ENCODE peak calls at places on chromosomes 16 and 17, in ten cellular contexts. N is GM23248, I is body of pancreas, U is SJSA1, V is mammary epithelial cell, Q is psoas muscle, K is cardiac muscle cell, E is IMR-90, A is ovary, C is heart left ventricle. R is an unnamed sample.
A peak's percentile ranks its signal among the peaks of the same experiment; 100 is the strongest.

GRCh38 chr16:48608871-48609452 is 1.0 kb downstream of the N4BP1 start:
- DNase-seq in A (no peak), V (no peak), E (no peak), C (no peak), U (no peak), K (no peak), Q (no peak), N (peak; percentile 51), I (no peak), R (no peak)

GRCh38 chr16:2882460-2883026 is 472 bp upstream of the FLYWCH2 start:
- DNase-seq in K (peak; percentile 98), A (peak; percentile 95), U (peak; percentile 99), N (peak; percentile 99), V (peak; percentile 98), C (peak; percentile 98), I (peak; percentile 97), E (peak; percentile 98), Q (peak; percentile 97), R (peak; percentile 100)

GRCh38 chr17:43849116-43849515 is 2.1 kb downstream of the CD300LG start:
- DNase-seq in K (no peak), C (no peak), Q (no peak), E (no peak), I (no peak), N (no peak), A (no peak), U (no peak), V (no peak), R (no peak)

GRCh38 chr17:80797741-80798594 is 193.7 kb upstream of the CHMP6 start:
- DNase-seq in A (no peak), N (no peak), C (no peak), U (no peak), I (no peak), K (no peak), E (no peak), Q (no peak), V (no peak), R (no peak)

GRCh38 chr17:4562000-4562969 is 1.9 kb upstream of the GGT6 start:
- DNase-seq in A (no peak), N (no peak), I (no peak), Q (no peak), K (no peak), C (no peak), U (no peak), V (no peak), E (no peak), R (no peak)

GRCh38 chr16:84685210-84685609 is 14.6 kb upstream of the USP10 start:
- DNase-seq in E (no peak), Q (no peak), C (no peak), N (no peak), I (no peak), K (no peak), U (no peak), A (no peak), V (no peak), R (no peak)

GRCh38 chr16:78962457-78962929 is 638.0 kb downstream of the MAF start:
- DNase-seq in N (no peak), V (no peak), E (no peak), C (no peak), U (no peak), I (no peak), K (no peak), Q (no peak), A (no peak), R (no peak)

GRCh38 chr16:25141648-25142047 is 30.1 kb downstream of the LCMT1 start:
- DNase-seq in K (no peak), N (no peak), C (no peak), U (no peak), I (no peak), E (no peak), V (no peak), A (no peak), Q (no peak), R (no peak)

DNA sequence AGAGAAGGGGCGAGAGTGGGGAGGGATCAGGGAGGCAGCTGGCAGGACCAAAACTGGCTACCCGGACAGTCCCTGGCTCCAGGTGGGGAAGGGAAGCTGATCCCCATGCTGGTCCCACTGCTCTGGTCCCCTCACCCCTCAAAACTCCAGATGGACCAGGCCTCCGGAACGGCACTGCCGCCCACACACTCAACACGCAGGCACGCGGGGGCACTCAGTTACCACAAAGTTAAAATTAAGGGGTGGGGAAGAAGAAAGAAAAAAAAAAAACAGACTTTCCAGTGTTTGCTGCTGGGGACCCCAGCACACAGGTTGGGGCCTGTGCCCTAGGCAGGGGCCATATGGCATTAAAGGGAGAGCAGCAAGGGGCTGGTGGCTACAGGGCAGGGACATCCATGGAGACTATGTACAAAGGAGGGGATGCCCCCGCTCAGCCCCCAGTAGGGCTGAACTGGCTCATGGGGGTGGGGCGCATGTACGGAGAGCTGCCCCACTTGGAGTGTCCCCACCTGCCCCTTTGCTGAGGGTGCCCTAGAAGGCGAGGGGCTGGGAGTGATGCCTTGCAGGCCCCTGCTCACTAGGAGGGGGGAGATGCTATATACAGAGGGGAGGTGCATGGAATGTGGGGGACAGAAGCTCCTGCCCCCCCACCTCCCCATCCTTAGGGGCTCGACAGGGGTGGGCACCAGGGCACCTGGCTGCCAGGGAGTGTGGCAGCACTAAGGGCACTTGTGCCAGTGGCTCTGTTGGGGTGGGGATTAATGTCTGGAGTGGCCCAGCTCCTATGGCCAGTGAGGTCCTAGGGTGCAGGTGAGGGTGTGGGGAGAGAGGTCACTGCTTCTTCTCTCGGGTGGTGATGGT is 5.6 kb downstream of the TP53I13 start:
- DNase-seq in U (no peak), E (no peak), Q (no peak), A (no peak), I (peak; percentile 4), V (no peak), N (no peak), C (peak; percentile 18), K (no peak), R (no peak)
- H3K4me1 ChIP-seq in U (peaks cover 5% of the 10 kb centered on the region), E (peaks cover 11% of the 10 kb centered on the region), Q (peaks cover 19% of the 10 kb centered on the region), A (peaks cover 17% of the 10 kb centered on the region), I (peaks cover 44% of the 10 kb centered on the region), V (peaks cover 6% of the 10 kb centered on the region), N (peaks cover 12% of the 10 kb centered on the region), C (peaks cover 20% of the 10 kb centered on the region), K (peaks cover 13% of the 10 kb centered on the region), R (peaks cover 28% of the 10 kb centered on the region)

DNA sequence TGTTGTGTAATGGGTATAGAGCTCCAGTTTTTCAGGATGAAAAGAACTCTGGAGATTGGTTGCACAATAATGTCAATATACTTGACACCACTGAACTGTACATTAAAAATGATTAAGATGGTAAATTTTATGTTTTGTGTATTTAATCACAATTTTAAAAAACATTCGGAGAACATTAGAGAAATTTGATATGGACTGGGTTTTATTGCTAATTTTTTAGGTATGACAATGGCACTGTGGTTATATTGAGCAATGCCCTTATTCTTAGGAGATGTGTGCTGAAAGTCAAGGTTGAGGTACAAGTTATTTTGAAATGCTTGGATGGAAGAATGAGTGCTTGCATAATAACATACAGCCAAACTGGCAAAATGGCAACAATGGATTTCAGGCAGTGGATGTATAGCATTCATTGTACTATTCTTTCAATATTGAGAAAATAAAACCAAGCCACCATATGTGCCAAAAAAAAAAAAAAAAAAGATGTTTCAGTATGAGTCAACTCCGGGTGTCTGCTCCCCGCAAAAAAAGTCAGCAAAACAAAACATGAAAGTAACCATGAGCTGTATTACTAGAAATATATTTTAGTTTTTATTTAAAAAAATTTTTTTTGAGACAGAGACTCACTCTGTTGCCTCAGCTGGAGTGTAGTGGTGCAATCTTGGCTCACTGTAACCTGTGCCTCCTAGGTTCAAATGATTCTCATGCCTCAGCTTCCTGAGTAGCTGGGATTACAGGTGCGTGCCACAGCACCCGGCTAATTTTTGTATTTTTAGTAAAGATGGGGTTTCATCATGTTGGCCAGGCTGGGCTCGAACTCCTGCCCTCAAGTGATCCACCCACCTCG is 19.8 kb downstream of the HOXB1 start:
- DNase-seq in Q (no peak), E (peak; percentile 71), I (no peak), K (no peak), U (no peak), N (peak; percentile 80), C (no peak), A (no peak), V (peak; percentile 82), R (no peak)
- H3K4me1 ChIP-seq in Q (no peaks in the 10 kb centered on the region), E (peaks cover 4% of the 10 kb centered on the region), I (no peaks in the 10 kb centered on the region), K (peaks cover 33% of the 10 kb centered on the region), U (peaks cover 4% of the 10 kb centered on the region), N (peaks cover 18% of the 10 kb centered on the region), C (no peaks in the 10 kb centered on the region), A (no peaks in the 10 kb centered on the region), V (peaks cover 7% of the 10 kb centered on the region), R (peaks cover 13% of the 10 kb centered on the region)

GRCh38 chr17:1625053-1625452 is 3.6 kb downstream of the SLC43A2 start:
- DNase-seq in E (no peak), C (no peak), K (no peak), N (no peak), A (no peak), V (no peak), Q (no peak), I (no peak), U (no peak), R (no peak)

GRCh38 chr17:1627219-1627986 is 1.2 kb downstream of the SLC43A2 start:
- DNase-seq in V (no peak), C (no peak), E (no peak), K (no peak), A (no peak), I (no peak), U (no peak), Q (no peak), N (no peak), R (no peak)

GRCh38 chr17:1626333-1626732 is 2.3 kb downstream of the SLC43A2 start:
- DNase-seq in I (no peak), E (no peak), Q (no peak), U (no peak), A (no peak), N (no peak), C (no peak), K (no peak), V (no peak), R (no peak)

GRCh38 chr17:1624650-1625049 is 4.0 kb downstream of the SLC43A2 start:
- DNase-seq in N (no peak), K (no peak), C (no peak), U (no peak), E (no peak), Q (no peak), A (no peak), I (no peak), V (no peak), R (no peak)

GRCh38 chr17:1625507-1626080 is 3.0 kb downstream of the SLC43A2 start:
- DNase-seq in E (no peak), A (no peak), U (no peak), Q (no peak), C (no peak), V (no peak), I (no peak), N (no peak), K (no peak), R (no peak)
- H3K4me1 ChIP-seq in E (peaks cover 5% of the 10 kb centered on the region), A (peaks cover 3% of the 10 kb centered on the region), U (peaks cover 19% of the 10 kb centered on the region), Q (peaks cover 23% of the 10 kb centered on the region), C (peaks cover 5% of the 10 kb centered on the region), V (peaks cover 15% of the 10 kb centered on the region), I (peaks cover 20% of the 10 kb centered on the region), N (no peaks in the 10 kb centered on the region), K (no peaks in the 10 kb centered on the region), R (peaks cover 32% of the 10 kb centered on the region)

GRCh38 chr17:82438401-82439193 is 12.0 kb downstream of the CYBC1 start:
- DNase-seq in U (no peak), I (peak; percentile 72), V (no peak), N (no peak), Q (no peak), C (no peak), A (no peak), K (no peak), E (no peak), R (no peak)

GRCh38 chr17:82439829-82440365 is 10.7 kb downstream of the CYBC1 start:
- DNase-seq in V (no peak), K (no peak), U (no peak), A (no peak), C (no peak), E (no peak), Q (no peak), N (no peak), I (no peak), R (no peak)

GRCh38 chr17:82440377-82440981 is 10.1 kb downstream of the CYBC1 start:
- DNase-seq in N (no peak), A (no peak), U (no peak), I (no peak), E (no peak), K (no peak), C (no peak), V (no peak), Q (no peak), R (no peak)

GRCh38 chr17:82440991-82441627 is 9.4 kb downstream of the CYBC1 start:
- DNase-seq in E (no peak), I (no peak), Q (peak; percentile 58), N (peak; percentile 15), K (no peak), C (no peak), V (no peak), U (no peak), A (no peak), R (no peak)

GRCh38 chr17:82439194-82439828 is 11.2 kb downstream of the CYBC1 start:
- DNase-seq in V (no peak), A (peak; percentile 27), K (no peak), Q (no peak), N (no peak), I (no peak), E (no peak), C (no peak), U (no peak), R (no peak)
- H3K4me1 ChIP-seq in V (peaks cover 5% of the 10 kb centered on the region), A (peaks cover 7% of the 10 kb centered on the region), K (no peaks in the 10 kb centered on the region), Q (no peaks in the 10 kb centered on the region), N (no peaks in the 10 kb centered on the region), I (peaks cover 53% of the 10 kb centered on the region), E (peaks cover 3% of the 10 kb centered on the region), C (no peaks in the 10 kb centered on the region), U (peaks cover 5% of the 10 kb centered on the region), R (no peaks in the 10 kb centered on the region)

R was measured in adipocyte.